ENCODE peak calls at places on chromosome 4, in five cellular contexts. Q, U, S, W and P are unnamed samples.

GRCh38 chr4:125244848-125245450 is 69.8 kb upstream of the FAT4 start:
- DNase-seq in Q (no peak), U (no peak), S (peak), W (no peak), P (no peak)

GRCh38 chr4:28075557-28075956 is 1214.9 kb downstream of the STIM2 start:
- DNase-seq in Q (no peak), U (no peak), W (no peak), S (no peak), P (no peak)

GRCh38 chr4:123956204-123956603 is 559.6 kb downstream of the SPRY1 start:
- DNase-seq in W (no peak), S (peak), U (no peak), Q (no peak), P (no peak)

GRCh38 chr4:1172228-1172851 is at the start of gene SPON2:
- DNase-seq in S (no peak), U (peak), W (no peak), Q (no peak), P (no peak)

GRCh38 chr4:42018451-42018850 is 28.1 kb downstream of the SLC30A9 start:
- DNase-seq in S (no peak), U (no peak), Q (no peak), W (no peak), P (no peak)

GRCh38 chr4:157779084-157779483 is 393.7 kb downstream of the GASK1B start:
- DNase-seq in S (no peak), W (no peak), U (no peak), Q (no peak), P (no peak)

GRCh38 chr4:145936142-145937020 is 2.2 kb downstream of the ZNF827 start:
- DNase-seq in S (peak), Q (peak), W (peak), U (peak), P (no peak)

GRCh38 chr4:184978211-184978610 is 40.1 kb upstream of the HELT start:
- DNase-seq in U (peak), Q (no peak), S (no peak), W (no peak), P (no peak)

GRCh38 chr4:1795304-1796195 is 2.5 kb downstream of the FGFR3 start:
- DNase-seq in U (peak), Q (peak), S (peak), W (no peak), P (no peak)

GRCh38 chr4:83010111-83010521 is 507 bp downstream of the LIN54 start:
- DNase-seq in S (peak), W (no peak), U (no peak), Q (no peak), P (no peak)

GRCh38 chr4:3781193-3781886 is 15.2 kb downstream of the ADRA2C start:
- DNase-seq in U (no peak), Q (no peak), W (no peak), S (no peak), P (peak)